ENCODE peak calls at places on chromosomes 16 and 17, in six cellular contexts. Y, S, O, E, K and F are unnamed samples.

GRCh38 chr17:77145635-77146632 is 5.2 kb downstream of the SEC14L1 start:
- DNase-seq in Y (no peak), K (peak; percentile 60), S (no peak), E (peak; percentile 84), O (peak; percentile 80), F (peak; percentile 71)

GRCh38 chr16:24681793-24682192 is 47.7 kb upstream of the TNRC6A start:
- DNase-seq in Y (no peak), S (no peak), K (no peak), E (no peak), O (no peak), F (no peak)

GRCh38 chr17:33154869-33155455 is 138.1 kb downstream of the ASIC2 start:
- DNase-seq in O (no peak), S (no peak), K (no peak), E (no peak), Y (no peak), F (no peak)

GRCh38 chr16:4803479-4804243 is 1.2 kb upstream of the ROGDI start:
- DNase-seq in S (no peak), O (no peak), E (no peak), K (no peak), Y (no peak), F (no peak)

GRCh38 chr16:81836279-81837054 is 57.4 kb downstream of the PLCG2 start:
- DNase-seq in S (no peak), Y (no peak), K (no peak), E (no peak), O (no peak), F (no peak)

GRCh38 chr16:82671743-82672142 is 45.0 kb downstream of the CDH13 start:
- DNase-seq in E (no peak), S (no peak), Y (peak; percentile 8), O (no peak), K (no peak), F (no peak)

GRCh38 chr17:44522883-44523671 is 19.9 kb upstream of the GPATCH8 start:
- DNase-seq in K (peak; percentile 65), Y (peak; percentile 55), E (peak; percentile 83), O (no peak), S (peak; percentile 78), F (peak; percentile 81)

GRCh38 chr16:27436065-27436464 is 34.1 kb downstream of the IL21R start:
- DNase-seq in E (no peak), S (no peak), Y (no peak), K (no peak), O (no peak), F (no peak)

GRCh38 chr16:84574191-84574590 is 43.7 kb downstream of the COTL1 start:
- DNase-seq in S (no peak), Y (no peak), E (no peak), O (no peak), K (no peak), F (no peak)

GRCh38 chr17:12973496-12974318 is 44.1 kb downstream of the ELAC2 start:
- DNase-seq in O (peak; percentile 13), E (no peak), Y (peak; percentile 44), S (no peak), K (no peak), F (no peak)

GRCh38 chr17:40520991-40521453 is 19.6 kb upstream of the TNS4 start:
- DNase-seq in S (no peak), K (no peak), Y (no peak), O (no peak), E (no peak), F (no peak)

GRCh38 chr16:69311533-69312388 is 611 bp downstream of the VPS4A start:
- DNase-seq in Y (peak; percentile 60), K (no peak), E (peak; percentile 35), S (no peak), O (no peak), F (peak; percentile 67)

GRCh38 chr17:51289776-51290175 is 29.4 kb downstream of the UTP18 start:
- DNase-seq in O (no peak), E (no peak), Y (no peak), K (no peak), S (no peak), F (no peak)

GRCh38 chr17:42913527-42913926 is 12.9 kb downstream of the G6PC1 start:
- DNase-seq in S (no peak), E (no peak), Y (no peak), O (no peak), K (no peak), F (no peak)

GRCh38 chr16:8959921-8960787 is 3.6 kb downstream of the USP7 start:
- DNase-seq in E (no peak), Y (peak; percentile 50), K (no peak), O (peak; percentile 32), S (no peak), F (no peak)

GRCh38 chr17:34892864-34893263 is 68.4 kb downstream of the CCT6B start:
- DNase-seq in S (no peak), K (no peak), O (no peak), E (peak; percentile 17), Y (peak; percentile 78), F (no peak)

GRCh38 chr17:10094806-10095205 is 103.6 kb downstream of the GAS7 start:
- DNase-seq in E (peak; percentile 31), K (peak; percentile 55), O (no peak), Y (no peak), S (no peak), F (peak; percentile 63)

GRCh38 chr17:1376061-1376460 is 24.0 kb downstream of the YWHAE start:
- DNase-seq in E (no peak), S (no peak), Y (no peak), K (no peak), O (no peak), F (no peak)

GRCh38 chr17:31546650-31547049 is 155.2 kb downstream of the RAB11FIP4 start:
- DNase-seq in O (no peak), Y (no peak), E (no peak), S (no peak), K (no peak), F (no peak)